ENCODE peak calls at places on chromosomes 13 and 19, in six cellular contexts. L is K562, K is A549, M is GM12878, E is HCT116, S is H1. D is an unnamed sample.

GRCh38 chr13:46759861-46760260 is 37.1 kb downstream of the ESD start:
- DNase-seq in L (no peak), K (no peak), M (no peak), E (no peak), S (no peak), D (peak)

GRCh38 chr13:71789952-71790351 is 77.1 kb downstream of the DACH1 start:
- DNase-seq in L (no peak), K (no peak), M (no peak), E (no peak), S (no peak), D (no peak)

GRCh38 chr13:78601886-78602560 is 1.3 kb downstream of the POU4F1 start:
- DNase-seq in L (no peak), K (no peak), M (no peak), E (no peak), S (no peak), D (no peak)

GRCh38 chr19:1252818-1253513 is 4.6 kb downstream of the MIDN start:
- DNase-seq in L (peak), K (no peak), M (no peak), E (no peak), S (no peak), D (peak)

GRCh38 chr19:33740811-33741396 is 55.8 kb upstream of the KCTD15 start:
- DNase-seq in L (peak), K (peak), M (no peak), E (no peak), S (peak), D (peak)

GRCh38 chr19:40601061-40601973 is at the start of gene LTBP4:
- DNase-seq in L (peak), K (no peak), M (no peak), E (no peak), S (no peak), D (no peak)

GRCh38 chr13:34738251-34739170 is 203.6 kb upstream of the NBEA start:
- DNase-seq in L (no peak), K (no peak), M (no peak), E (no peak), S (no peak), D (no peak)

GRCh38 chr13:75443356-75443958 is 38.5 kb downstream of the TBC1D4 start:
- DNase-seq in L (no peak), K (no peak), M (no peak), E (no peak), S (no peak), D (no peak)

GRCh38 chr19:51480590-51480989 is 2.3 kb downstream of the CEACAM18 start:
- DNase-seq in L (peak), K (no peak), M (no peak), E (no peak), S (no peak), D (peak)

GRCh38 chr13:21608961-21609360 is 5.0 kb upstream of the MICU2 start:
- DNase-seq in L (no peak), K (no peak), M (no peak), E (no peak), S (no peak), D (peak)

GRCh38 chr19:35133826-35134225 is 1.0 kb downstream of the LGI4 start:
- DNase-seq in L (no peak), K (no peak), M (no peak), E (no peak), S (no peak), D (no peak)

GRCh38 chr13:36445278-36445677 is 13.0 kb downstream of the CCNA1 start:
- DNase-seq in L (no peak), K (no peak), M (no peak), E (no peak), S (no peak), D (peak)

GRCh38 chr19:1171755-1172352 is 2.2 kb downstream of the SBNO2 start:
- DNase-seq in L (no peak), K (no peak), M (no peak), E (no peak), S (no peak), D (no peak)

GRCh38 chr19:313169-313987 is 22.2 kb upstream of the PLPP2 start:
- DNase-seq in L (no peak), K (no peak), M (no peak), E (no peak), S (no peak), D (no peak)

GRCh38 chr19:23070353-23070781 is 46.5 kb upstream of the ZNF730 start:
- DNase-seq in L (peak), K (no peak), M (no peak), E (no peak), S (peak), D (peak)

GRCh38 chr19:18290250-18291018 is 9.0 kb upstream of the JUND start:
- DNase-seq in L (peak), K (no peak), M (peak), E (no peak), S (no peak), D (peak)

GRCh38 chr19:4366666-4367335 is 23.4 kb downstream of the MPND start:
- DNase-seq in L (no peak), K (no peak), M (no peak), E (no peak), S (peak), D (no peak)

GRCh38 chr13:19836472-19836871 is 27.0 kb downstream of the ZMYM5 start:
- DNase-seq in L (no peak), K (no peak), M (no peak), E (no peak), S (no peak), D (no peak)

GRCh38 chr19:42132851-42133528 is 744 bp upstream of the POU2F2 start:
- DNase-seq in L (peak), K (peak), M (peak), E (peak), S (peak), D (peak)

GRCh38 chr13:109400192-109400591 is 386.2 kb downstream of the IRS2 start:
- DNase-seq in L (no peak), K (no peak), M (no peak), E (no peak), S (no peak), D (peak)

GRCh38 chr13:20006206-20006605 is 47.7 kb downstream of the ZMYM2 start:
- DNase-seq in L (no peak), K (no peak), M (no peak), E (no peak), S (no peak), D (no peak)

GRCh38 chr13:49369876-49370275 is 74.0 kb downstream of the CAB39L start:
- DNase-seq in L (no peak), K (no peak), M (no peak), E (no peak), S (no peak), D (peak)

GRCh38 chr13:60627071-60627686 is 230.2 kb downstream of the TDRD3 start:
- DNase-seq in L (peak), K (peak), M (no peak), E (peak), S (peak), D (peak)

GRCh38 chr13:27339299-27339698 is 68.7 kb downstream of the RASL11A start:
- DNase-seq in L (peak), K (peak), M (no peak), E (peak), S (peak), D (peak)

GRCh38 chr13:70253834-70254233 is 145.6 kb upstream of the KLHL1 start:
- DNase-seq in L (no peak), K (no peak), M (no peak), E (no peak), S (no peak), D (no peak)

GRCh38 chr19:45505996-45506245 is 1.4 kb upstream of the VASP start:
- DNase-seq in L (no peak), K (no peak), M (no peak), E (no peak), S (no peak), D (no peak)

GRCh38 chr13:114119196-114119595 is 13.2 kb downstream of the RASA3 start:
- DNase-seq in L (no peak), K (peak), M (no peak), E (no peak), S (no peak), D (no peak)

GRCh38 chr19:49555600-49556411 is 24.6 kb downstream of the NOSIP start:
- DNase-seq in L (peak), K (peak), M (no peak), E (peak), S (peak), D (peak)

GRCh38 chr19:29263305-29264080 is 50.5 kb upstream of the UQCRFS1 start:
- DNase-seq in L (peak), K (peak), M (no peak), E (no peak), S (peak), D (peak)

GRCh38 chr13:40553356-40553755 is 113.1 kb downstream of the FOXO1 start:
- DNase-seq in L (no peak), K (no peak), M (no peak), E (no peak), S (no peak), D (no peak)

GRCh38 chr19:29329460-29330134 is 116.6 kb upstream of the UQCRFS1 start:
- DNase-seq in L (peak), K (no peak), M (no peak), E (no peak), S (peak), D (peak)

GRCh38 chr13:99566125-99567083 is 65.1 kb downstream of the TM9SF2 start:
- DNase-seq in L (no peak), K (no peak), M (no peak), E (no peak), S (no peak), D (no peak)

GRCh38 chr13:99575376-99575775 is 74.1 kb downstream of the TM9SF2 start:
- DNase-seq in L (no peak), K (no peak), M (no peak), E (no peak), S (peak), D (no peak)

GRCh38 chr13:99572921-99573320 is 71.6 kb downstream of the TM9SF2 start:
- DNase-seq in L (no peak), K (no peak), M (no peak), E (no peak), S (no peak), D (peak)

GRCh38 chr13:99572131-99572530 is 70.9 kb downstream of the TM9SF2 start:
- DNase-seq in L (no peak), K (no peak), M (no peak), E (no peak), S (no peak), D (no peak)
- TF ChIP-seq MAX in L (no peak), K (no peak), M (no peak), E (no peak), S (no peak), D (no peak)

GRCh38 chr19:55694241-55694655 is 19.2 kb downstream of the EPN1 start:
- DNase-seq in L (no peak), K (no peak), M (no peak), E (no peak), S (no peak), D (no peak)
- TF ChIP-seq CTCF in L (no peak), K (no peak), M (no peak), E (no peak), S (no peak), D (no peak)

GRCh38 chr19:47780215-47780551 is 1.7 kb downstream of the SELENOW start:
- DNase-seq in L (no peak), K (no peak), M (no peak), E (no peak), S (no peak), D (no peak)
- H3K4me3 ChIP-seq in L (no peak), K (no peak), M (no peak), E (no peak), S (peak), D (no peak)

GRCh38 chr13:79870123-79870522 is 389.2 kb downstream of the NDFIP2 start:
- DNase-seq in L (no peak), K (no peak), M (no peak), E (no peak), S (no peak), D (no peak)
- TF ChIP-seq MAX in L (no peak), K (no peak), M (no peak), E (no peak), S (no peak), D (no peak)

D was measured in NB4.